ENCODE peak calls at places on chromosome 19, in five cellular contexts. W is tibial artery, B is neural progenitor cell, X is upper lobe of right lung, O is transverse colon. A is an unnamed sample.
A peak's percentile ranks its signal among the peaks of the same experiment; 100 is the strongest.

GRCh38 chr19:3368441-3368795 is 2.0 kb downstream of the NFIC start:
- DNase-seq in W (no peak), B (no peak), X (no peak), O (no peak), A (no peak)

GRCh38 chr19:11446652-11447301 is 11.3 kb downstream of the PRKCSH start:
- DNase-seq in W (peak; percentile 32), B (peak; percentile 84), X (peak; percentile 82), O (peak; percentile 50), A (no peak)

GRCh38 chr19:11136400-11137101 is 19.0 kb downstream of the SPC24 start:
- DNase-seq in W (no peak), B (no peak), X (no peak), O (no peak), A (no peak)

GRCh38 chr19:17209126-17210036 is 5.8 kb upstream of the USE1 start:
- DNase-seq in W (no peak), B (peak; percentile 93), X (no peak), O (peak; percentile 69), A (no peak)

GRCh38 chr19:48135411-48135810 is 24.8 kb upstream of the PLA2G4C start:
- DNase-seq in W (no peak), B (no peak), X (no peak), O (no peak), A (no peak)

GRCh38 chr19:6459356-6460098 is at the start of gene SLC25A23:
- DNase-seq in W (peak; percentile 42), B (peak; percentile 89), X (peak; percentile 89), O (peak; percentile 83), A (peak; percentile 62)

GRCh38 chr19:15035795-15036311 is 13.4 kb upstream of the CASP14 start:
- DNase-seq in W (no peak), B (no peak), X (no peak), O (no peak), A (no peak)

GRCh38 chr19:44758596-44758995 is 10.1 kb downstream of the BCL3 start:
- DNase-seq in W (no peak), B (peak; percentile 55), X (no peak), O (no peak), A (no peak)

GRCh38 chr19:29672933-29673336 is 7.7 kb downstream of the PLEKHF1 start:
- DNase-seq in W (no peak), B (no peak), X (peak; percentile 67), O (peak; percentile 63), A (no peak)

GRCh38 chr19:31913103-31913710 is 432.2 kb upstream of the ZNF507 start:
- DNase-seq in W (no peak), B (peak; percentile 6), X (no peak), O (no peak), A (no peak)

GRCh38 chr19:22545751-22546150 is 88.4 kb upstream of the ZNF492 start:
- DNase-seq in W (peak; percentile 34), B (peak; percentile 7), X (no peak), O (peak; percentile 12), A (peak; percentile 76)

GRCh38 chr19:17035842-17036424 is 9.3 kb upstream of the CPAMD8 start:
- DNase-seq in W (peak; percentile 50), B (no peak), X (no peak), O (peak; percentile 26), A (peak; percentile 60)

GRCh38 chr19:31415322-31415721 is 66.1 kb upstream of the TSHZ3 start:
- DNase-seq in W (no peak), B (no peak), X (no peak), O (no peak), A (no peak)

GRCh38 chr19:53365899-53366493 is 491 bp downstream of the ZNF525 start:
- DNase-seq in W (no peak), B (peak; percentile 66), X (no peak), O (peak; percentile 51), A (no peak)

GRCh38 chr19:29539668-29540067 is 13.9 kb downstream of the VSTM2B start:
- DNase-seq in W (no peak), B (no peak), X (peak; percentile 19), O (no peak), A (no peak)

GRCh38 chr19:37933965-37934364 is 27.0 kb downstream of the SIPA1L3 start:
- DNase-seq in W (no peak), B (no peak), X (no peak), O (no peak), A (no peak)

GRCh38 chr19:7901337-7901736 is 2.3 kb upstream of the MAP2K7 start:
- DNase-seq in W (no peak), B (no peak), X (no peak), O (no peak), A (no peak)

GRCh38 chr19:13997637-13997962 is 8.5 kb downstream of the RFX1 start:
- DNase-seq in W (no peak), B (no peak), X (no peak), O (no peak), A (no peak)

GRCh38 chr19:1272423-1273262 is 2.7 kb upstream of the FAM174C start:
- DNase-seq in W (no peak), B (no peak), X (no peak), O (no peak), A (no peak)

GRCh38 chr19:1273263-1274041 is 1.9 kb upstream of the FAM174C start:
- DNase-seq in W (no peak), B (no peak), X (no peak), O (no peak), A (no peak)

GRCh38 chr19:1275260-1275975 is at the start of gene FAM174C:
- DNase-seq in W (peak; percentile 93), B (peak; percentile 98), X (peak; percentile 98), O (peak; percentile 96), A (peak; percentile 96)

GRCh38 chr19:1274852-1275259 is 474 bp upstream of the FAM174C start:
- DNase-seq in W (no peak), B (peak; percentile 67), X (peak; percentile 77), O (no peak), A (no peak)

GRCh38 chr19:1274081-1274851 is 1.1 kb upstream of the FAM174C start:
- DNase-seq in W (peak; percentile 36), B (no peak), X (no peak), O (no peak), A (no peak)
- H3K4me1 ChIP-seq in W (peaks cover 63% of the 10 kb centered on the region), B (peaks cover 41% of the 10 kb centered on the region), X (peaks cover 57% of the 10 kb centered on the region), O (peaks cover 55% of the 10 kb centered on the region), A (no peaks in the 10 kb centered on the region)

GRCh38 chr19:1849999-1850398 is 1.7 kb upstream of the REXO1 start:
- DNase-seq in W (no peak), B (no peak), X (no peak), O (no peak), A (no peak)

GRCh38 chr19:1852294-1852646 is 4.0 kb upstream of the REXO1 start:
- DNase-seq in W (no peak), B (no peak), X (no peak), O (no peak), A (no peak)

GRCh38 chr19:1851581-1852293 is 3.5 kb upstream of the REXO1 start:
- DNase-seq in W (no peak), B (no peak), X (no peak), O (no peak), A (no peak)

GRCh38 chr19:1852729-1853128 is 4.4 kb upstream of the REXO1 start:
- DNase-seq in W (no peak), B (no peak), X (no peak), O (no peak), A (no peak)

GRCh38 chr19:1850809-1851544 is 2.7 kb upstream of the REXO1 start:
- DNase-seq in W (no peak), B (no peak), X (no peak), O (no peak), A (no peak)
- H3K4me1 ChIP-seq in W (peaks cover 54% of the 10 kb centered on the region), B (peaks cover 31% of the 10 kb centered on the region), X (peaks cover 55% of the 10 kb centered on the region), O (peaks cover 39% of the 10 kb centered on the region), A (no peaks in the 10 kb centered on the region)

GRCh38 chr19:49465371-49465770 is 8.6 kb upstream of the FLT3LG start:
- DNase-seq in W (no peak), B (no peak), X (no peak), O (no peak), A (no peak)
- H3K4me1 ChIP-seq in W (no peaks in the 10 kb centered on the region), B (peaks cover 7% of the 10 kb centered on the region), X (no peaks in the 10 kb centered on the region), O (peaks cover 3% of the 10 kb centered on the region), A (no peaks in the 10 kb centered on the region)

DNA sequence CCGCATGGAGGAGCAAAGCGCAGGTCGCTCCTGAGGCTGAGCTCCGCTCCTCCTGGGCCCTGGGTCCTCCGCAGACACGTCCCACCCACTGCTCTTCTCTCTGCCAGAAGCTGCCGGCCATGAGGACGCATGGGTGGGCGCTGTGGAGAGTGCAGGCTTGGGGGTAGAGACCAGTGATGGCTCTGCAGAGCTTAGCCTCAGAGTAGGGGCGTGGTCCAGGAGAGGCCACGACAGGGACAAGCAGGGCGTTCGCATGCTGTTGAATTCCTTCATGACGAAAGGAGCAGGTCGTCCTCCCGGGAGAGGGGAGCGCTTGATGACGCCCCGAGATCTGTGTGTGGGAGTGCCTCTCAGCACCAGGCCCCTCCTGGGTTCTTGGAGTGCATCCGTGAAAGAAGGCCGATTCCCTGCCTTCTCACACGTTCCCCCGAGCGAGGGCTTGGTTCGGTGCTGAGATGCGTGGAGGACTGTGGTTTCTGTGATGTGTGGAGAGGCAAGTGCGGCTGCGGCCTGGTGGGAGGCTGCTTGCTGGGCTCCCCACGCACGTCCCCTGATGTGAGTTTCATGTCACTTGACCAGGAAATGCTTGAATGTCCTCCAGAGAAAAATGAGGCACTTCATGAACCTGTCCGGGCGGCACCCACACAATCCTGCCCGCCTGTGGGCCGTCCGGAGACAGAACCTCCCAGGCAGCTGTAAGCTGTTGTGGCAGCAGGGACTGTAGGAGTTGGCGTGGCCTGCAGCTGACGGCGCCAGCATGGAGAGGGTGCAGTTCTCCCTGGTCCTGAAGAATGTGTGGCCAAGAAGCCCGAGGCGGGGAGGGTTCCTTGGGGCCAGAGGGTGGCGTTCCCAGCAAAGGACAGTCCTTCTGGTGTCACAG is 4.5 kb downstream of the SF3A2 start:
- DNase-seq in W (no peak), B (no peak), X (peak; percentile 83), O (no peak), A (no peak)
- H3K4me1 ChIP-seq in W (peaks cover 65% of the 10 kb centered on the region), B (peaks cover 38% of the 10 kb centered on the region), X (peaks cover 62% of the 10 kb centered on the region), O (peaks cover 42% of the 10 kb centered on the region), A (peaks cover 5% of the 10 kb centered on the region)

GRCh38 chr19:50736338-50736737 is 13.2 kb downstream of the CLEC11A start:
- DNase-seq in W (no peak), B (no peak), X (no peak), O (no peak), A (no peak)
- H3K4me1 ChIP-seq in W (no peaks in the 10 kb centered on the region), B (no peaks in the 10 kb centered on the region), X (no peaks in the 10 kb centered on the region), O (no peaks in the 10 kb centered on the region), A (no peaks in the 10 kb centered on the region)

GRCh38 chr19:35746087-35746462 is 624 bp downstream of the PSENEN start:
- DNase-seq in W (no peak), B (no peak), X (no peak), O (no peak), A (no peak)
- H3K4me1 ChIP-seq in W (peaks cover 48% of the 10 kb centered on the region), B (peaks cover 5% of the 10 kb centered on the region), X (peaks cover 37% of the 10 kb centered on the region), O (peaks cover 21% of the 10 kb centered on the region), A (no peaks in the 10 kb centered on the region)

DNA sequence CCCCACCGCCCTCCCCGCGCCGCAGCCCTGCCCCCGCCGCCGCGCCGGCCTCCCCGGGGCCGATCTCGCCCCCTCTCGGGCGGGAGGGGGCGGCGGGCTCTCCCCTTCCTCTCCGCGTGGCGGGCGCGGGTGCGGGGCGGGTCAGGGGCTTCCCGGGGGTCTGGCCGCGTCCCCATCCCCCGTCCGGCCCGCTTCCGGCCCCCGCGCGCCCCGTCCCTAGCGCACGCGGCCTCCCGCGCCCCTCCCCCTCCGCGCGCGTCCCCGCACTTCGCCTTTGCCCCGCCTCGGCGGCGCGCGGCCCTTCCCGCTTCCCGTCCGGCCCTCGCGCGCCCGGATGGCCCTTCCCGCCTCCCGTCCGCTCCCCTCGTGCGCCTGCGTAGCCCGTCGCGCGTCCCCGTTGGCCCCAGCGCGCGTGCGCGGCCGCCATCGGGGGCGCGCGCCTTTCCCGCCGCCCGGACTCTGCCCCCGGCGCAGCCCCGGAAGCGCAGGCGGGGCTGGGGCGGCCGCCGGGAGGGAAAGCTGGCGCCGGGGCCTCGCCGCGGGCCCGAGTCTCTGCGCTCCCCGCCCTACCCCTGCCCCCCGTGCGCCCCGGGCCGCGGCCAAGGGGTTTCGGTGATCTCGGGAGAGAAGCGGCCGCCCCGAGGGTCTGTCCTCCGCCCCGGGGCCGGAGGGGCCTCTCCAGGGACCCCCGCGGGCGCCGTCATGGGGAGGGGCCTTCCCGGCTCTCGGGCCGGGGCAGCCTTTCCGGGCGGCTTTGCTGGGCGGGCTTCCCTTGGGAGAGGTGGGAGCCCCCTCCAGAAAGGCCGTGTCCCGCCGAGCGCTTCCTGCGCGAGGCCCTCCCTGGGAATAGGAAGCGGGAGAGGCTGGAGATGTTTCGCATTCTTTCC is 519 bp downstream of the PTBP1 start:
- DNase-seq in W (peak; percentile 80), B (peak; percentile 96), X (peak; percentile 96), O (peak; percentile 93), A (peak; percentile 88)
- H3K4me1 ChIP-seq in W (peaks cover 63% of the 10 kb centered on the region), B (peaks cover 39% of the 10 kb centered on the region), X (peaks cover 49% of the 10 kb centered on the region), O (peaks cover 33% of the 10 kb centered on the region), A (peaks cover 3% of the 10 kb centered on the region)

A was measured in right atrium auricular region.